ENCODE peak calls at places on chromosomes 5 and 9, in four cellular contexts. K is T-helper 1 cell, C is osteoblast, N is Right ventricle myocardium superior. E is an unnamed sample.

GRCh38 chr5:139660105-139660915 is 12.2 kb downstream of the CXXC5 start:
- DNase-seq in N (peak; percentile 89), C (peak; percentile 90), K (no peak), E (peak; percentile 88)

GRCh38 chr9:125700791-125701190 is 6.2 kb downstream of the MAPKAP1 start:
- DNase-seq in C (no peak), N (no peak), K (no peak), E (no peak)

GRCh38 chr5:127298036-127298429 is 7.4 kb downstream of the MEGF10 start:
- DNase-seq in K (no peak), C (no peak), N (no peak), E (no peak)

GRCh38 chr5:42547894-42548293 is 124.7 kb downstream of the GHR start:
- DNase-seq in C (no peak), K (no peak), N (no peak), E (no peak)

GRCh38 chr5:139149477-139150199 is 48.5 kb downstream of the SIL1 start:
- DNase-seq in C (no peak), K (no peak), N (no peak), E (no peak)

GRCh38 chr9:108953983-108954574 is 19.9 kb downstream of the ABITRAM start:
- DNase-seq in N (no peak), C (no peak), K (no peak), E (no peak)

GRCh38 chr5:136811551-136811950 is 446.2 kb upstream of the TRPC7 start:
- DNase-seq in K (no peak), C (peak; percentile 79), N (no peak), E (no peak)

GRCh38 chr9:20623021-20623747 is 885 bp upstream of the MLLT3 start:
- DNase-seq in C (no peak), N (peak; percentile 54), K (peak; percentile 46), E (peak; percentile 63)